ENCODE peak calls at places on chromosome 11, in four cellular contexts. One of them, this sample, is unnamed.
A peak's percentile ranks its signal among the peaks of the same experiment; 100 is the strongest.

GRCh38 chr11:114909866-114910265 is 231.5 kb downstream of the NXPE2 start:
- DNase-seq in IMR-90: no peak
- DNase-seq in GM12878: no peak
- DNase-seq in endothelial cell of umbilical vein: no peak
- DNase-seq in this sample: no peak

GRCh38 chr11:80024119-80024518 is 583.3 kb upstream of the TENM4 start:
- DNase-seq in IMR-90: no peak
- DNase-seq in GM12878: no peak
- DNase-seq in endothelial cell of umbilical vein: no peak
- DNase-seq in this sample: no peak

GRCh38 chr11:43992834-43993637 is 50.6 kb downstream of the C11orf96 start:
- DNase-seq in IMR-90: peak; percentile 53
- DNase-seq in GM12878: no peak
- DNase-seq in endothelial cell of umbilical vein: no peak
- DNase-seq in this sample: no peak

GRCh38 chr11:68852628-68853027 is 10.9 kb upstream of the CPT1A start:
- DNase-seq in IMR-90: no peak
- DNase-seq in GM12878: no peak
- DNase-seq in endothelial cell of umbilical vein: no peak
- DNase-seq in this sample: no peak

GRCh38 chr11:110565690-110566336 is 136.1 kb downstream of the FDX1 start:
- DNase-seq in IMR-90: no peak
- DNase-seq in GM12878: no peak
- DNase-seq in endothelial cell of umbilical vein: no peak
- DNase-seq in this sample: no peak

GRCh38 chr11:19018901-19019300 is 41.6 kb downstream of the MRGPRX2 start:
- DNase-seq in IMR-90: no peak
- DNase-seq in GM12878: no peak
- DNase-seq in endothelial cell of umbilical vein: no peak
- DNase-seq in this sample: no peak

GRCh38 chr11:2527621-2528291 is 82.9 kb downstream of the KCNQ1 start:
- DNase-seq in IMR-90: no peak
- DNase-seq in GM12878: no peak
- DNase-seq in endothelial cell of umbilical vein: no peak
- DNase-seq in this sample: no peak

GRCh38 chr11:104549019-104549418 is 349.2 kb downstream of the CASP12 start:
- DNase-seq in IMR-90: no peak
- DNase-seq in GM12878: no peak
- DNase-seq in endothelial cell of umbilical vein: no peak
- DNase-seq in this sample: no peak

GRCh38 chr11:107651672-107652071 is 60.2 kb downstream of the SLN start:
- DNase-seq in IMR-90: no peak
- DNase-seq in GM12878: no peak
- DNase-seq in endothelial cell of umbilical vein: no peak
- DNase-seq in this sample: no peak

GRCh38 chr11:46658259-46658658 is 40.9 kb downstream of the ATG13 start:
- DNase-seq in IMR-90: peak; percentile 81
- DNase-seq in GM12878: no peak
- DNase-seq in endothelial cell of umbilical vein: no peak
- DNase-seq in this sample: no peak

GRCh38 chr11:32039149-32039548 is 51.7 kb upstream of the RCN1 start:
- DNase-seq in IMR-90: no peak
- DNase-seq in GM12878: no peak
- DNase-seq in endothelial cell of umbilical vein: no peak
- DNase-seq in this sample: no peak

GRCh38 chr11:66268953-66269906 is 791 bp downstream of the RAB1B start:
- DNase-seq in IMR-90: peak; percentile 48
- DNase-seq in GM12878: no peak
- DNase-seq in endothelial cell of umbilical vein: peak; percentile 34
- DNase-seq in this sample: peak; percentile 69

GRCh38 chr11:75896843-75897419 is 81.9 kb downstream of the UVRAG start:
- DNase-seq in IMR-90: peak; percentile 55
- DNase-seq in GM12878: no peak
- DNase-seq in endothelial cell of umbilical vein: peak; percentile 63
- DNase-seq in this sample: peak; percentile 32

GRCh38 chr11:126410649-126411048 is 55.2 kb downstream of the ST3GAL4 start:
- DNase-seq in IMR-90: peak; percentile 22
- DNase-seq in GM12878: no peak
- DNase-seq in endothelial cell of umbilical vein: no peak
- DNase-seq in this sample: no peak

GRCh38 chr11:8069771-8070170 is 11.2 kb upstream of the TUB start:
- DNase-seq in IMR-90: no peak
- DNase-seq in GM12878: no peak
- DNase-seq in endothelial cell of umbilical vein: no peak
- DNase-seq in this sample: no peak

GRCh38 chr11:79352304-79352703 is 88.5 kb downstream of the TENM4 start:
- DNase-seq in IMR-90: no peak
- DNase-seq in GM12878: no peak
- DNase-seq in endothelial cell of umbilical vein: no peak
- DNase-seq in this sample: no peak

GRCh38 chr11:106121570-106122320 is 44.3 kb downstream of the AASDHPPT start:
- DNase-seq in IMR-90: no peak
- DNase-seq in GM12878: no peak
- DNase-seq in endothelial cell of umbilical vein: no peak
- DNase-seq in this sample: no peak

GRCh38 chr11:3122775-3123201 is 42.3 kb downstream of the OSBPL5 start:
- DNase-seq in IMR-90: no peak
- DNase-seq in GM12878: no peak
- DNase-seq in endothelial cell of umbilical vein: no peak
- DNase-seq in this sample: no peak

GRCh38 chr11:19959697-19960096 is 200.6 kb downstream of the DBX1 start:
- DNase-seq in IMR-90: no peak
- DNase-seq in GM12878: no peak
- DNase-seq in endothelial cell of umbilical vein: no peak
- DNase-seq in this sample: no peak

GRCh38 chr11:34501962-34502361 is 11.6 kb downstream of the ELF5 start:
- DNase-seq in IMR-90: no peak
- DNase-seq in GM12878: no peak
- DNase-seq in endothelial cell of umbilical vein: no peak
- DNase-seq in this sample: no peak

GRCh38 chr11:68960299-68961071 is 20.3 kb downstream of the MRGPRD start:
- DNase-seq in IMR-90: no peak
- DNase-seq in GM12878: no peak
- DNase-seq in endothelial cell of umbilical vein: no peak
- DNase-seq in this sample: no peak

GRCh38 chr11:66745356-66746235 is 16.6 kb upstream of the SPTBN2 start:
- DNase-seq in IMR-90: no peak
- DNase-seq in GM12878: no peak
- DNase-seq in endothelial cell of umbilical vein: peak; percentile 10
- DNase-seq in this sample: peak; percentile 45

GRCh38 chr11:118914178-118914918 is 11.4 kb downstream of the BCL9L start:
- DNase-seq in IMR-90: no peak
- DNase-seq in GM12878: no peak
- DNase-seq in endothelial cell of umbilical vein: no peak
- DNase-seq in this sample: no peak

GRCh38 chr11:132595246-132595645 is 937.1 kb downstream of the OPCML start:
- DNase-seq in IMR-90: no peak
- DNase-seq in GM12878: no peak
- DNase-seq in endothelial cell of umbilical vein: no peak
- DNase-seq in this sample: no peak

GRCh38 chr11:134349109-134349801 is 17.5 kb downstream of the GLB1L2 start:
- DNase-seq in IMR-90: no peak
- DNase-seq in GM12878: no peak
- DNase-seq in endothelial cell of umbilical vein: no peak
- DNase-seq in this sample: no peak

GRCh38 chr11:132451942-132452601 is 1080.2 kb downstream of the OPCML start:
- DNase-seq in IMR-90: no peak
- DNase-seq in GM12878: no peak
- DNase-seq in endothelial cell of umbilical vein: no peak
- DNase-seq in this sample: no peak

GRCh38 chr11:23540101-23540561 is 679.9 kb upstream of the CCDC179 start:
- DNase-seq in IMR-90: peak; percentile 53
- DNase-seq in GM12878: peak; percentile 5
- DNase-seq in endothelial cell of umbilical vein: peak; percentile 61
- DNase-seq in this sample: peak; percentile 13

GRCh38 chr11:72222106-72222891 is 2.3 kb upstream of the INPPL1 start:
- DNase-seq in IMR-90: no peak
- DNase-seq in GM12878: no peak
- DNase-seq in endothelial cell of umbilical vein: no peak
- DNase-seq in this sample: peak; percentile 16

GRCh38 chr11:25769287-25769686 is 562.6 kb upstream of the ANO3 start:
- DNase-seq in IMR-90: no peak
- DNase-seq in GM12878: no peak
- DNase-seq in endothelial cell of umbilical vein: no peak
- DNase-seq in this sample: no peak

GRCh38 chr11:41281131-41281742 is 178.2 kb downstream of the LRRC4C start:
- DNase-seq in IMR-90: no peak
- DNase-seq in GM12878: no peak
- DNase-seq in endothelial cell of umbilical vein: no peak
- DNase-seq in this sample: no peak

GRCh38 chr11:8209208-8209807 is 40.5 kb upstream of the RIC3 start:
- DNase-seq in IMR-90: no peak
- DNase-seq in GM12878: no peak
- DNase-seq in endothelial cell of umbilical vein: no peak
- DNase-seq in this sample: peak; percentile 67

GRCh38 chr11:30583505-30584280 is 2.5 kb downstream of the MPPED2 start:
- DNase-seq in IMR-90: no peak
- DNase-seq in GM12878: no peak
- DNase-seq in endothelial cell of umbilical vein: no peak
- DNase-seq in this sample: no peak
- TF ChIP-seq FOS in IMR-90: no peak
- TF ChIP-seq FOS in GM12878: no peak
- TF ChIP-seq FOS in endothelial cell of umbilical vein: no peak
- TF ChIP-seq FOS in this sample: no peak

GRCh38 chr11:1459739-1460395 is 26.7 kb downstream of the MOB2 start:
- DNase-seq in IMR-90: no peak
- DNase-seq in GM12878: no peak
- DNase-seq in endothelial cell of umbilical vein: no peak
- DNase-seq in this sample: no peak
- TF ChIP-seq FOS in IMR-90: no peak
- TF ChIP-seq FOS in GM12878: no peak
- TF ChIP-seq FOS in endothelial cell of umbilical vein: no peak
- TF ChIP-seq FOS in this sample: no peak

GRCh38 chr11:122853261-122853660 is 15.0 kb downstream of the CRTAM start:
- DNase-seq in IMR-90: peak; percentile 25
- DNase-seq in GM12878: no peak
- DNase-seq in endothelial cell of umbilical vein: no peak
- DNase-seq in this sample: no peak

GRCh38 chr11:122851366-122852011 is 13.2 kb downstream of the CRTAM start:
- DNase-seq in IMR-90: no peak
- DNase-seq in GM12878: no peak
- DNase-seq in endothelial cell of umbilical vein: no peak
- DNase-seq in this sample: no peak

GRCh38 chr11:122850076-122850631 is 11.9 kb downstream of the CRTAM start:
- DNase-seq in IMR-90: peak; percentile 57
- DNase-seq in GM12878: no peak
- DNase-seq in endothelial cell of umbilical vein: no peak
- DNase-seq in this sample: no peak

GRCh38 chr11:122852071-122852831 is 14.0 kb downstream of the CRTAM start:
- DNase-seq in IMR-90: peak; percentile 53
- DNase-seq in GM12878: no peak
- DNase-seq in endothelial cell of umbilical vein: no peak
- DNase-seq in this sample: no peak

DNA sequence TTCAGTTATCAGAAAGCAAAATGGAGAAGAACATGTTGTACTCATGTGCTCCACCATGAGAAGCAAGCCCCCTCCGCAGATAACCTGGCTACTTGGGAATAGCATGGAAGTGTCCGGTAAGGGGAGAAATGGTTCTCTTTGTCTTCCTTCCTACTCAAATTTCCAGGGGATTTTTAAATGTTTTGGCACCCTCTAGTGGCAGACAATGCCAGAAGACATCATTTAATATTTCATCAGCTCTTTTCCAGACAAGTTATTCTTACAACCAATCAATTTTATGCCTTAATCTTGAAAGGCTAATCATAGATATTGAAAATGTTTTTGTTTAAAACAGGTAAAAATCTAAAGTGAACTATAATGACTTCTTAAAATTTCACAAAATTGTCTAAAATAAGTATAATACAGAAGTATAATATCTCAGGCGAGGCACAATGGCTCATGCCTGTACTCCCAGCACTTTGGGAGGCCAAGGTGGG is 15.7 kb downstream of the CRTAM start:
- DNase-seq in IMR-90: peak; percentile 84
- DNase-seq in GM12878: no peak
- DNase-seq in endothelial cell of umbilical vein: peak; percentile 78
- DNase-seq in this sample: peak; percentile 36
- TF ChIP-seq FOS in IMR-90: no peak
- TF ChIP-seq FOS in GM12878: no peak
- TF ChIP-seq FOS in endothelial cell of umbilical vein: no peak
- TF ChIP-seq FOS in this sample: no peak

GRCh38 chr11:6611092-6612007 is 666 bp downstream of the TAF10 start:
- DNase-seq in IMR-90: peak; percentile 21
- DNase-seq in GM12878: no peak
- DNase-seq in endothelial cell of umbilical vein: peak; percentile 44
- DNase-seq in this sample: peak; percentile 32
- TF ChIP-seq FOS in IMR-90: no peak
- TF ChIP-seq FOS in GM12878: no peak
- TF ChIP-seq FOS in endothelial cell of umbilical vein: no peak
- TF ChIP-seq FOS in this sample: no peak

This sample was measured in K562.